ENCODE peak calls at places on chromosomes 3 and 15, in seven cellular contexts. M, K, O, R, X, H and A are unnamed samples.

GRCh38 chr3:4978966-4979400 is 254 bp upstream of the BHLHE40 start:
- DNase-seq in M (peak; percentile 98), K (peak; percentile 98), O (peak; percentile 98), R (peak; percentile 94), X (peak; percentile 99), H (peak; percentile 95), A (peak; percentile 69)

GRCh38 chr15:87874896-87875661 is 381.5 kb downstream of the NTRK3 start:
- DNase-seq in M (no peak), K (no peak), O (peak; percentile 33), R (no peak), X (peak; percentile 65), H (no peak), A (no peak)

GRCh38 chr3:120550546-120550945 is 45.6 kb upstream of the NDUFB4 start:
- DNase-seq in M (no peak), K (no peak), O (no peak), R (no peak), X (no peak), H (no peak), A (no peak)

GRCh38 chr15:101479851-101480612 is 9.5 kb downstream of the PCSK6 start:
- DNase-seq in M (no peak), K (no peak), O (no peak), R (no peak), X (no peak), H (no peak), A (no peak)

GRCh38 chr3:42505849-42506410 is 3.5 kb downstream of the VIPR1 start:
- DNase-seq in M (peak; percentile 17), K (peak; percentile 6), O (no peak), R (no peak), X (peak; percentile 48), H (no peak), A (no peak)

GRCh38 chr15:35305906-35306305 is 220.8 kb upstream of the NANOGP8 start:
- DNase-seq in M (no peak), K (no peak), O (no peak), R (no peak), X (no peak), H (no peak), A (no peak)

GRCh38 chr3:116154389-116154788 is 290.9 kb downstream of the LSAMP start:
- DNase-seq in M (no peak), K (no peak), O (no peak), R (no peak), X (no peak), H (no peak), A (no peak)

GRCh38 chr3:175007316-175007715 is 148.2 kb downstream of the NAALADL2 start:
- DNase-seq in M (no peak), K (no peak), O (no peak), R (no peak), X (no peak), H (no peak), A (no peak)

GRCh38 chr3:150177673-150178378 is 207.1 kb upstream of the PFN2 start:
- DNase-seq in M (no peak), K (no peak), O (no peak), R (no peak), X (no peak), H (no peak), A (no peak)

GRCh38 chr3:168095611-168096209 is at the start of gene GOLIM4:
- DNase-seq in M (peak; percentile 97), K (peak; percentile 95), O (peak; percentile 98), R (peak; percentile 94), X (peak; percentile 97), H (peak; percentile 94), A (peak; percentile 78)
- TF ChIP-seq POLR2A in M (peak; percentile 64), K (peak; percentile 86), O (peak; percentile 70), R (peak; percentile 69), X (peak; percentile 81), H (peak; percentile 56), A (no peak)

GRCh38 chr15:28786521-28786920 is 61.9 kb downstream of the GOLGA6L7 start:
- DNase-seq in M (no peak), K (no peak), O (no peak), R (no peak), X (no peak), H (no peak), A (no peak)

GRCh38 chr15:28783873-28784272 is 64.6 kb downstream of the GOLGA6L7 start:
- DNase-seq in M (no peak), K (no peak), O (no peak), R (no peak), X (no peak), H (no peak), A (no peak)

DNA sequence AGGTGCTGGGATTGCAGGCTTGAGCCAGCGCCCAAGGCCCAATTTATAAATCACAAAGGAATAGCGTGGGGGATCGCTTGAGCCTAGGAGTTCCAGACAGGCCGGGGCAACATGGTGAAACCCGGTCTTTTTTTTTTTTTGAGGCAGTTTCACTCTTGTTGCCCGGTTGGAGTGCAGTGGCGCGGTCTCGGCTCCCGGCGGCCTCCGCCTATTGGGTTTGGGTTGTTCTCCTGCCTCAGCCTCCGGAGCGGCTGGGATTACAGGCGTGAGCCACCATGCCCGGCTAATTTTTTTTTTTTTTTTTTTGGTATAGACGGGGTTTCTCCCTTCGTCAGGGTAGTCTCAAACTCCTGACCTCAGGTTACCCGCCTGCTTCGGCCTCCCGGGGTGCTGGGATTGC is 65.0 kb downstream of the GOLGA6L7 start:
- DNase-seq in M (no peak), K (no peak), O (no peak), R (no peak), X (no peak), H (no peak), A (no peak)
- TF ChIP-seq POLR2A in M (no peak), K (no peak), O (no peak), R (no peak), X (no peak), H (no peak), A (no peak)

GRCh38 chr15:41895957-41896356 is 2.1 kb upstream of the SPTBN5 start:
- DNase-seq in M (no peak), K (no peak), O (peak; percentile 9), R (no peak), X (no peak), H (no peak), A (no peak)

GRCh38 chr15:41896566-41896965 is 2.7 kb upstream of the SPTBN5 start:
- DNase-seq in M (no peak), K (no peak), O (peak; percentile 14), R (no peak), X (no peak), H (no peak), A (no peak)

GRCh38 chr15:41894791-41895463 is 1.1 kb upstream of the SPTBN5 start:
- DNase-seq in M (peak; percentile 88), K (peak; percentile 84), O (peak; percentile 90), R (peak; percentile 68), X (peak; percentile 87), H (peak; percentile 80), A (peak; percentile 92)

GRCh38 chr15:41895491-41895890 is 1.6 kb upstream of the SPTBN5 start:
- DNase-seq in M (no peak), K (no peak), O (peak; percentile 20), R (no peak), X (no peak), H (no peak), A (no peak)

DNA sequence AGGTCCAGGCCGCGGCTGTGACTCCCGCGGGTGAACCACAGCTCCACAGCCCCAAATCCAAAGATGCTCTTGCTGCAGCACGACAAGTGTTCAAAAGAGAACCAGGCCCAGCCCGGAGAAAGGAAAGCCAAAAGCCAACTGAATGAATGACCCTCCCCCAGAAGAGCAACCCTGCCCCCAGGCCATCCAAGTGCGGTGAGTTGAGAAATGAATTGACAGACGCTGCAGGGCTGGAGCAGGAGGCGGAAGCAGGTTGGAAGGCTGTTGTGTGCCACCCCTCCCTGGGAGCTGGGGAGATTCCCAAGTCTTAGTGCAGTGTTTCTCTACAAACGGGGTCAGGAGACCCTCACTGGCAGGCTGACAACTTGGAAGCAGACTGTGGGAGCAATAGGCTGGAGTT is 3.5 kb upstream of the SPTBN5 start:
- DNase-seq in M (no peak), K (no peak), O (peak; percentile 11), R (no peak), X (no peak), H (no peak), A (no peak)
- TF ChIP-seq POLR2A in M (no peak), K (no peak), O (no peak), R (no peak), X (no peak), H (no peak), A (peak; percentile 53)

DNA sequence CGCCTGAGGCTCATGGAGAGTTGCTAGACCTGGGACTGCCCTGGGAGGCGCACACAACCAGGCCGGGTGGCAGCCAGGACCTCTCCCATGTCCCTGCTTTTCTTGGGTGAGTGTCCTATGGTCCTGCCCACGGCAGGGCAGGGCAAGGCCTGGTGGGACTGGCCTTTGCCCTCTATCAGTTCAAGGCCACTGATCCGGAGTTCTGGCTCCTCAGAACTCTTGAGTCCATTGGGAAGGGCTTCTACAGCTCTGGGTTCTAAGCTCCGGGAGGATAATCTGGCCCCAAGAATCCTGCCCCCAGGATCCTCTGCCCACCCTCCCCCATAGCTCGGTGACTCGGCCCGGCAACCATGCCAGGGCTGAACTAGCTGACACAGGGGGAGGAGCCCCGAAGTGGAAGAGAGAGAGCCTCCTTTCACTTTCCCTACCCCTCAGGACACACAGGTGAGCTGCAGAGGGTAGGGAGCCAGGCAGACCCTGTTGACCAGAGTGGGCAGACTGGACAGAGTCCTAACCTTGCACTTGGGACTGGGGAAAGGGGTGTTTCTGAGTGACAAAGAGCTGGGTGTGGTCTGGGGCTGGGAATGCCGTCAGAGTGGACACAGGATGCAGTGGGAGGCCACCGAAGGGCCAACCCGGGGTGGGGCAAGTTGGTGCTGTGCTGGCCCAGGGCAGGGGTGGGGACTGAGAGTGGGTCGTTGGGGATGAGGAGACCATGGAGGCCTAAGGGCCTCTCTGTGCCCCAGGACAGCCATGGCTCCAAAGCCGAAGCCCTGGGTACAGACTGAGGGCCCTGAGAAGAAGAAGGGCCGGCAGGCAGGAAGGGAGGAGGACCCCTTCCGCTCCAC is 664 bp downstream of the PARP3 start:
- DNase-seq in M (peak; percentile 66), K (peak; percentile 51), O (peak; percentile 61), R (peak; percentile 67), X (peak; percentile 81), H (no peak), A (peak; percentile 96)
- TF ChIP-seq POLR2A in M (peak; percentile 19), K (no peak), O (no peak), R (no peak), X (no peak), H (no peak), A (peak; percentile 65)